ENCODE peak calls at places on chromosomes 13 and 19, in nine cellular contexts. One of them, this sample, is unnamed.

GRCh38 chr13:33087790-33088189 is 71.6 kb downstream of the KL start:
- DNase-seq in AG04450: no peak
- DNase-seq in uterus: no peak
- DNase-seq in H1: no peak
- DNase-seq in sigmoid colon: no peak
- DNase-seq in K562: no peak
- DNase-seq in transverse colon: no peak
- DNase-seq in hepatocyte: no peak
- DNase-seq in heart right ventricle: no peak
- DNase-seq in this sample: no peak

GRCh38 chr19:2282062-2282861 is at the start of gene PEAK3:
- DNase-seq in sigmoid colon: peak
- DNase-seq in heart right ventricle: peak
- DNase-seq in K562: peak
- DNase-seq in H1: peak
- DNase-seq in transverse colon: peak
- DNase-seq in AG04450: no peak
- DNase-seq in uterus: peak
- DNase-seq in hepatocyte: no peak
- DNase-seq in this sample: peak

GRCh38 chr13:109785141-109785891 is 1.1 kb downstream of the IRS2 start:
- DNase-seq in transverse colon: peak
- DNase-seq in K562: no peak
- DNase-seq in uterus: peak
- DNase-seq in H1: peak
- DNase-seq in sigmoid colon: peak
- DNase-seq in AG04450: no peak
- DNase-seq in heart right ventricle: peak
- DNase-seq in hepatocyte: peak
- DNase-seq in this sample: peak

GRCh38 chr13:27203186-27203585 is 31.6 kb upstream of the USP12 start:
- DNase-seq in heart right ventricle: no peak
- DNase-seq in AG04450: no peak
- DNase-seq in K562: no peak
- DNase-seq in H1: no peak
- DNase-seq in transverse colon: no peak
- DNase-seq in uterus: no peak
- DNase-seq in sigmoid colon: no peak
- DNase-seq in hepatocyte: no peak
- DNase-seq in this sample: no peak

GRCh38 chr19:5961969-5962945 is 15.7 kb downstream of the RANBP3 start:
- DNase-seq in K562: no peak
- DNase-seq in H1: no peak
- DNase-seq in sigmoid colon: no peak
- DNase-seq in hepatocyte: peak
- DNase-seq in uterus: no peak
- DNase-seq in AG04450: no peak
- DNase-seq in transverse colon: peak
- DNase-seq in heart right ventricle: no peak
- DNase-seq in this sample: no peak

GRCh38 chr13:101554420-101555125 is 102.1 kb downstream of the ITGBL1 start:
- DNase-seq in hepatocyte: no peak
- DNase-seq in transverse colon: no peak
- DNase-seq in uterus: no peak
- DNase-seq in H1: no peak
- DNase-seq in heart right ventricle: no peak
- DNase-seq in K562: no peak
- DNase-seq in sigmoid colon: no peak
- DNase-seq in AG04450: no peak
- DNase-seq in this sample: no peak

GRCh38 chr13:96984061-96984508 is 10.2 kb downstream of the OXGR1 start:
- DNase-seq in AG04450: no peak
- DNase-seq in sigmoid colon: no peak
- DNase-seq in K562: peak
- DNase-seq in uterus: peak
- DNase-seq in H1: no peak
- DNase-seq in transverse colon: peak
- DNase-seq in hepatocyte: peak
- DNase-seq in heart right ventricle: no peak
- DNase-seq in this sample: peak

GRCh38 chr13:35832551-35832950 is 298.6 kb downstream of the DCLK1 start:
- DNase-seq in heart right ventricle: no peak
- DNase-seq in K562: no peak
- DNase-seq in uterus: no peak
- DNase-seq in AG04450: no peak
- DNase-seq in H1: no peak
- DNase-seq in hepatocyte: no peak
- DNase-seq in transverse colon: no peak
- DNase-seq in sigmoid colon: no peak
- DNase-seq in this sample: no peak

GRCh38 chr13:28611654-28612131 is 47.2 kb upstream of the POMP start:
- DNase-seq in K562: peak
- DNase-seq in H1: no peak
- DNase-seq in uterus: no peak
- DNase-seq in AG04450: no peak
- DNase-seq in transverse colon: no peak
- DNase-seq in heart right ventricle: no peak
- DNase-seq in sigmoid colon: no peak
- DNase-seq in hepatocyte: no peak
- DNase-seq in this sample: no peak

GRCh38 chr19:30684613-30685012 is 312.4 kb downstream of the ZNF536 start:
- DNase-seq in K562: no peak
- DNase-seq in sigmoid colon: peak
- DNase-seq in H1: no peak
- DNase-seq in uterus: no peak
- DNase-seq in heart right ventricle: no peak
- DNase-seq in transverse colon: no peak
- DNase-seq in AG04450: no peak
- DNase-seq in hepatocyte: no peak
- DNase-seq in this sample: no peak

GRCh38 chr13:37134411-37135041 is 29.1 kb upstream of the CSNK1A1L start:
- DNase-seq in hepatocyte: peak
- DNase-seq in AG04450: peak
- DNase-seq in uterus: peak
- DNase-seq in H1: no peak
- DNase-seq in K562: no peak
- DNase-seq in heart right ventricle: no peak
- DNase-seq in transverse colon: no peak
- DNase-seq in sigmoid colon: no peak
- DNase-seq in this sample: no peak

GRCh38 chr13:98650376-98651107 is 73.6 kb upstream of the STK24 start:
- DNase-seq in heart right ventricle: no peak
- DNase-seq in hepatocyte: peak
- DNase-seq in AG04450: no peak
- DNase-seq in uterus: no peak
- DNase-seq in sigmoid colon: no peak
- DNase-seq in H1: no peak
- DNase-seq in transverse colon: peak
- DNase-seq in K562: no peak
- DNase-seq in this sample: no peak

GRCh38 chr13:40440990-40441820 is 225.2 kb downstream of the FOXO1 start:
- DNase-seq in H1: no peak
- DNase-seq in hepatocyte: no peak
- DNase-seq in K562: no peak
- DNase-seq in AG04450: no peak
- DNase-seq in uterus: peak
- DNase-seq in sigmoid colon: peak
- DNase-seq in heart right ventricle: peak
- DNase-seq in transverse colon: peak
- DNase-seq in this sample: no peak

GRCh38 chr19:35355851-35356460 is 2.3 kb upstream of the FFAR3 start:
- DNase-seq in transverse colon: no peak
- DNase-seq in heart right ventricle: no peak
- DNase-seq in sigmoid colon: peak
- DNase-seq in H1: peak
- DNase-seq in K562: peak
- DNase-seq in hepatocyte: no peak
- DNase-seq in uterus: no peak
- DNase-seq in AG04450: no peak
- DNase-seq in this sample: peak

GRCh38 chr19:2308114-2308556 is at the start of gene LINGO3:
- DNase-seq in transverse colon: no peak
- DNase-seq in heart right ventricle: no peak
- DNase-seq in sigmoid colon: no peak
- DNase-seq in AG04450: no peak
- DNase-seq in hepatocyte: no peak
- DNase-seq in K562: peak
- DNase-seq in uterus: no peak
- DNase-seq in H1: no peak
- DNase-seq in this sample: no peak

GRCh38 chr19:29415507-29415906 is 110.3 kb upstream of the VSTM2B start:
- DNase-seq in uterus: no peak
- DNase-seq in sigmoid colon: no peak
- DNase-seq in heart right ventricle: no peak
- DNase-seq in transverse colon: no peak
- DNase-seq in hepatocyte: no peak
- DNase-seq in K562: no peak
- DNase-seq in AG04450: no peak
- DNase-seq in H1: peak
- DNase-seq in this sample: no peak

GRCh38 chr19:54473983-54474382 is 887 bp upstream of the CDC42EP5 start:
- DNase-seq in K562: no peak
- DNase-seq in uterus: no peak
- DNase-seq in transverse colon: no peak
- DNase-seq in sigmoid colon: no peak
- DNase-seq in heart right ventricle: no peak
- DNase-seq in AG04450: no peak
- DNase-seq in H1: no peak
- DNase-seq in hepatocyte: no peak
- DNase-seq in this sample: no peak

GRCh38 chr19:54475706-54476105 is 2.6 kb upstream of the CDC42EP5 start:
- DNase-seq in K562: no peak
- DNase-seq in heart right ventricle: no peak
- DNase-seq in hepatocyte: no peak
- DNase-seq in sigmoid colon: no peak
- DNase-seq in uterus: no peak
- DNase-seq in H1: no peak
- DNase-seq in transverse colon: no peak
- DNase-seq in AG04450: no peak
- DNase-seq in this sample: no peak

GRCh38 chr19:54480048-54480447 is 7.0 kb upstream of the CDC42EP5 start:
- DNase-seq in transverse colon: no peak
- DNase-seq in sigmoid colon: no peak
- DNase-seq in AG04450: no peak
- DNase-seq in uterus: no peak
- DNase-seq in K562: no peak
- DNase-seq in heart right ventricle: no peak
- DNase-seq in hepatocyte: no peak
- DNase-seq in H1: no peak
- DNase-seq in this sample: no peak

GRCh38 chr19:54478677-54479266 is 5.7 kb upstream of the CDC42EP5 start:
- DNase-seq in heart right ventricle: no peak
- DNase-seq in transverse colon: no peak
- DNase-seq in sigmoid colon: no peak
- DNase-seq in uterus: no peak
- DNase-seq in K562: peak
- DNase-seq in hepatocyte: peak
- DNase-seq in AG04450: no peak
- DNase-seq in H1: peak
- DNase-seq in this sample: peak

DNA sequence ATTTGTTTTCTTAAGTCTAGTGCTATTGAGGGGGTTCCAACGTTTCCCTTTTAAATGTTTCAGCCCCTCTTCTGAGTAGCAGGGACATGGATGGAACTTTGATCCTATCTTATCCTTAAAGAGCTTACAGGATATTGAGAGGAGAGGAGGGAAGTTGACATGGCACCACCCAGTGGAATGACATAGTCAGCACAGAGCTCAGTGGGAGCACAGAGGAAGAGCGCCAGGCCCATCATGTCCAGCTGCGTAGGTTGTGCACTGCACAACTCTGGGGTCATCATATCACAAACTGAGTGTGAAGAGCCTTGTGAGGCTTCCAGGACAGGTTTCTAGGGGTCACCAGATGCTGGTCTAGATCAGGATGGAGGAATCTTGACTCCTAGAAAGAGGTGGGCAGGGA is 4.6 kb upstream of the CDC42EP5 start:
- DNase-seq in transverse colon: no peak
- DNase-seq in heart right ventricle: no peak
- DNase-seq in AG04450: no peak
- DNase-seq in H1: no peak
- DNase-seq in hepatocyte: peak
- DNase-seq in sigmoid colon: no peak
- DNase-seq in K562: peak
- DNase-seq in uterus: no peak
- DNase-seq in this sample: no peak
- TF ChIP-seq CTCF in transverse colon: no peak
- TF ChIP-seq CTCF in heart right ventricle: no peak
- TF ChIP-seq CTCF in AG04450: peak
- TF ChIP-seq CTCF in H1: peak
- TF ChIP-seq CTCF in hepatocyte: peak
- TF ChIP-seq CTCF in sigmoid colon: no peak
- TF ChIP-seq CTCF in K562: peak
- TF ChIP-seq CTCF in uterus: no peak
- TF ChIP-seq CTCF in this sample: no peak

GRCh38 chr13:20362642-20363041 is 130.5 kb upstream of the GJB6 start:
- DNase-seq in AG04450: no peak
- DNase-seq in H1: no peak
- DNase-seq in uterus: no peak
- DNase-seq in hepatocyte: no peak
- DNase-seq in heart right ventricle: no peak
- DNase-seq in K562: no peak
- DNase-seq in transverse colon: no peak
- DNase-seq in sigmoid colon: no peak
- DNase-seq in this sample: no peak
- TF ChIP-seq CTCF in AG04450: no peak
- TF ChIP-seq CTCF in H1: no peak
- TF ChIP-seq CTCF in uterus: no peak
- TF ChIP-seq CTCF in hepatocyte: no peak
- TF ChIP-seq CTCF in heart right ventricle: no peak
- TF ChIP-seq CTCF in K562: no peak
- TF ChIP-seq CTCF in transverse colon: no peak
- TF ChIP-seq CTCF in sigmoid colon: no peak
- TF ChIP-seq CTCF in this sample: no peak

GRCh38 chr13:104773775-104774174 is 1707.6 kb upstream of the SLC10A2 start:
- DNase-seq in uterus: no peak
- DNase-seq in AG04450: peak
- DNase-seq in K562: peak
- DNase-seq in heart right ventricle: no peak
- DNase-seq in sigmoid colon: no peak
- DNase-seq in hepatocyte: peak
- DNase-seq in H1: peak
- DNase-seq in transverse colon: no peak
- DNase-seq in this sample: peak
- TF ChIP-seq CTCF in uterus: peak
- TF ChIP-seq CTCF in AG04450: peak
- TF ChIP-seq CTCF in K562: no peak
- TF ChIP-seq CTCF in heart right ventricle: peak
- TF ChIP-seq CTCF in sigmoid colon: peak
- TF ChIP-seq CTCF in hepatocyte: peak
- TF ChIP-seq CTCF in H1: no peak
- TF ChIP-seq CTCF in transverse colon: peak
- TF ChIP-seq CTCF in this sample: peak

DNA sequence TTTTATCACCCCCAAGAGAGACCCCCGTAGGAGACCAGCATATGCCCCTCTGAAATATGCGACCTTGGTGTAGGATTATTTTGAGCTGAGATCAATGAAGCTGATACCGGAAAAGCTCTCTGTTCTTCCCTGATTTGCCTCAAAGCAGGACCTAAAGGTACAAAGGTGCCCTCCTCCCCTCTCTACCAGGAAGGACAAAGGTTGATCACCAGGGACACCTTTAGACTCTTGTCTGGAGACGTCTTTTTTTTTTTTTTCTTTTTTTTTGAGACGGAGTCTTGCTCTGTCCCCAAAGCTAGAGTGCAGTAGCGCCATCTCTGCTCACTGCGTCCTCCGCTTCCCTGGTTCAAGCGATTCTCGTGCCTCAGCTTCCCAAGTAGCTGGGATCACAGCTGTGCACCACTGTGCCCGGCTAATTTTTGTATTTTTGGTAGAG is 792 bp upstream of the PEX11G start:
- DNase-seq in transverse colon: peak
- DNase-seq in H1: no peak
- DNase-seq in hepatocyte: peak
- DNase-seq in AG04450: no peak
- DNase-seq in K562: peak
- DNase-seq in heart right ventricle: no peak
- DNase-seq in sigmoid colon: no peak
- DNase-seq in uterus: no peak
- DNase-seq in this sample: no peak
- TF ChIP-seq CTCF in transverse colon: no peak
- TF ChIP-seq CTCF in H1: peak
- TF ChIP-seq CTCF in hepatocyte: no peak
- TF ChIP-seq CTCF in AG04450: no peak
- TF ChIP-seq CTCF in K562: no peak
- TF ChIP-seq CTCF in heart right ventricle: no peak
- TF ChIP-seq CTCF in sigmoid colon: no peak
- TF ChIP-seq CTCF in uterus: no peak
- TF ChIP-seq CTCF in this sample: no peak

This sample was measured in GM13977.